ENCODE peak calls at places on chromosomes 4 and X, in seven cellular contexts. One of them, this sample, is unnamed. For H3K4me1, the result is how much of the 10 kb centered on the place peaks cover.

GRCh38 chr4:70768301-70768948 is 46.7 kb downstream of the RUFY3 start:
- DNase-seq in aorta: no peak
- DNase-seq in testis: no peak
- DNase-seq in endothelial cell of umbilical vein: peak
- DNase-seq in tibial artery: no peak
- DNase-seq in GM23248: peak
- DNase-seq in OCI-LY7: no peak
- DNase-seq in this sample: no peak

GRCh38 chrX:38881066-38881465 is 79.8 kb downstream of the MID1IP1 start:
- DNase-seq in aorta: no peak
- DNase-seq in testis: no peak
- DNase-seq in endothelial cell of umbilical vein: no peak
- DNase-seq in tibial artery: no peak
- DNase-seq in GM23248: no peak
- DNase-seq in OCI-LY7: no peak
- DNase-seq in this sample: no peak

GRCh38 chr4:38670061-38670894 is 6.3 kb downstream of the KLF3 start:
- DNase-seq in aorta: no peak
- DNase-seq in testis: no peak
- DNase-seq in endothelial cell of umbilical vein: peak
- DNase-seq in tibial artery: no peak
- DNase-seq in GM23248: no peak
- DNase-seq in OCI-LY7: no peak
- DNase-seq in this sample: no peak

GRCh38 chrX:105969487-105969886 is 69.0 kb downstream of the SERPINA7 start:
- DNase-seq in aorta: no peak
- DNase-seq in testis: no peak
- DNase-seq in endothelial cell of umbilical vein: no peak
- DNase-seq in tibial artery: no peak
- DNase-seq in GM23248: no peak
- DNase-seq in OCI-LY7: no peak
- DNase-seq in this sample: no peak

GRCh38 chrX:12548746-12549145 is 242.5 kb upstream of the PRPS2 start:
- DNase-seq in aorta: no peak
- DNase-seq in testis: peak
- DNase-seq in endothelial cell of umbilical vein: peak
- DNase-seq in tibial artery: no peak
- DNase-seq in GM23248: peak
- DNase-seq in OCI-LY7: peak
- DNase-seq in this sample: no peak

GRCh38 chrX:2589186-2590020 is 88.6 kb upstream of the DHRSX start:
- DNase-seq in aorta: peak
- DNase-seq in testis: no peak
- DNase-seq in endothelial cell of umbilical vein: no peak
- DNase-seq in tibial artery: peak
- DNase-seq in GM23248: peak
- DNase-seq in OCI-LY7: no peak
- DNase-seq in this sample: no peak

GRCh38 chr4:46886711-46887110 is 22.3 kb downstream of the COX7B2 start:
- DNase-seq in aorta: no peak
- DNase-seq in testis: no peak
- DNase-seq in endothelial cell of umbilical vein: peak
- DNase-seq in tibial artery: no peak
- DNase-seq in GM23248: peak
- DNase-seq in OCI-LY7: no peak
- DNase-seq in this sample: no peak

GRCh38 chrX:77447339-77448149 is at the start of gene FGF16:
- DNase-seq in aorta: peak
- DNase-seq in testis: no peak
- DNase-seq in endothelial cell of umbilical vein: peak
- DNase-seq in tibial artery: no peak
- DNase-seq in GM23248: no peak
- DNase-seq in OCI-LY7: no peak
- DNase-seq in this sample: no peak

GRCh38 chrX:112738347-112739033 is 58.8 kb upstream of the LHFPL1 start:
- DNase-seq in aorta: no peak
- DNase-seq in testis: no peak
- DNase-seq in endothelial cell of umbilical vein: no peak
- DNase-seq in tibial artery: no peak
- DNase-seq in GM23248: no peak
- DNase-seq in OCI-LY7: no peak
- DNase-seq in this sample: no peak

GRCh38 chr4:102625232-102625930 is 124.2 kb downstream of the NFKB1 start:
- DNase-seq in aorta: no peak
- DNase-seq in testis: no peak
- DNase-seq in endothelial cell of umbilical vein: peak
- DNase-seq in tibial artery: no peak
- DNase-seq in GM23248: peak
- DNase-seq in OCI-LY7: peak
- DNase-seq in this sample: peak

GRCh38 chr4:27084685-27085356 is 224.2 kb downstream of the STIM2 start:
- DNase-seq in aorta: peak
- DNase-seq in testis: peak
- DNase-seq in endothelial cell of umbilical vein: peak
- DNase-seq in tibial artery: no peak
- DNase-seq in GM23248: peak
- DNase-seq in OCI-LY7: no peak
- DNase-seq in this sample: no peak

GRCh38 chr4:27176400-27176799 is 315.8 kb downstream of the STIM2 start:
- DNase-seq in aorta: no peak
- DNase-seq in testis: peak
- DNase-seq in endothelial cell of umbilical vein: no peak
- DNase-seq in tibial artery: no peak
- DNase-seq in GM23248: peak
- DNase-seq in OCI-LY7: peak
- DNase-seq in this sample: no peak

GRCh38 chr4:186592450-186592849 is 37.1 kb upstream of the MTNR1A start:
- DNase-seq in aorta: no peak
- DNase-seq in testis: no peak
- DNase-seq in endothelial cell of umbilical vein: no peak
- DNase-seq in tibial artery: no peak
- DNase-seq in GM23248: no peak
- DNase-seq in OCI-LY7: no peak
- DNase-seq in this sample: no peak

GRCh38 chrX:120015145-120016067 is 62.1 kb downstream of the RHOXF2B start:
- DNase-seq in aorta: no peak
- DNase-seq in testis: no peak
- DNase-seq in endothelial cell of umbilical vein: no peak
- DNase-seq in tibial artery: no peak
- DNase-seq in GM23248: peak
- DNase-seq in OCI-LY7: no peak
- DNase-seq in this sample: no peak

GRCh38 chr4:168787801-168788200 is 222.3 kb downstream of the CBR4 start:
- DNase-seq in aorta: no peak
- DNase-seq in testis: no peak
- DNase-seq in endothelial cell of umbilical vein: no peak
- DNase-seq in tibial artery: no peak
- DNase-seq in GM23248: no peak
- DNase-seq in OCI-LY7: no peak
- DNase-seq in this sample: no peak

GRCh38 chrX:130118396-130118795 is 8.1 kb upstream of the ELF4 start:
- DNase-seq in aorta: no peak
- DNase-seq in testis: no peak
- DNase-seq in endothelial cell of umbilical vein: peak
- DNase-seq in tibial artery: no peak
- DNase-seq in GM23248: peak
- DNase-seq in OCI-LY7: no peak
- DNase-seq in this sample: no peak

GRCh38 chr4:107219681-107220080 is 183.6 kb upstream of the DKK2 start:
- DNase-seq in aorta: no peak
- DNase-seq in testis: no peak
- DNase-seq in endothelial cell of umbilical vein: no peak
- DNase-seq in tibial artery: no peak
- DNase-seq in GM23248: no peak
- DNase-seq in OCI-LY7: no peak
- DNase-seq in this sample: no peak

GRCh38 chr4:75036046-75036445 is 103.1 kb downstream of the PARM1 start:
- DNase-seq in aorta: no peak
- DNase-seq in testis: no peak
- DNase-seq in endothelial cell of umbilical vein: no peak
- DNase-seq in tibial artery: no peak
- DNase-seq in GM23248: no peak
- DNase-seq in OCI-LY7: no peak
- DNase-seq in this sample: no peak

GRCh38 chr4:153233761-153234371 is 29.6 kb downstream of the TRIM2 start:
- DNase-seq in aorta: no peak
- DNase-seq in testis: no peak
- DNase-seq in endothelial cell of umbilical vein: peak
- DNase-seq in tibial artery: no peak
- DNase-seq in GM23248: peak
- DNase-seq in OCI-LY7: no peak
- DNase-seq in this sample: no peak

GRCh38 chr4:135283934-135284333 is 1082.3 kb upstream of the PABPC4L start:
- DNase-seq in aorta: no peak
- DNase-seq in testis: no peak
- DNase-seq in endothelial cell of umbilical vein: no peak
- DNase-seq in tibial artery: no peak
- DNase-seq in GM23248: no peak
- DNase-seq in OCI-LY7: no peak
- DNase-seq in this sample: no peak

GRCh38 chr4:55634417-55635128 is 1.5 kb downstream of the NMU start:
- DNase-seq in aorta: no peak
- DNase-seq in testis: no peak
- DNase-seq in endothelial cell of umbilical vein: no peak
- DNase-seq in tibial artery: no peak
- DNase-seq in GM23248: no peak
- DNase-seq in OCI-LY7: no peak
- DNase-seq in this sample: no peak

GRCh38 chr4:58214376-58214775 is 1104.2 kb upstream of the IGFBP7 start:
- DNase-seq in aorta: no peak
- DNase-seq in testis: no peak
- DNase-seq in endothelial cell of umbilical vein: no peak
- DNase-seq in tibial artery: no peak
- DNase-seq in GM23248: no peak
- DNase-seq in OCI-LY7: no peak
- DNase-seq in this sample: no peak

GRCh38 chr4:81599646-81600231 is 128.0 kb upstream of the RASGEF1B start:
- DNase-seq in aorta: no peak
- DNase-seq in testis: no peak
- DNase-seq in endothelial cell of umbilical vein: no peak
- DNase-seq in tibial artery: no peak
- DNase-seq in GM23248: no peak
- DNase-seq in OCI-LY7: no peak
- DNase-seq in this sample: no peak

GRCh38 chr4:85573270-85573669 is 98.3 kb downstream of the ARHGAP24 start:
- DNase-seq in aorta: no peak
- DNase-seq in testis: no peak
- DNase-seq in endothelial cell of umbilical vein: no peak
- DNase-seq in tibial artery: no peak
- DNase-seq in GM23248: peak
- DNase-seq in OCI-LY7: no peak
- DNase-seq in this sample: no peak

GRCh38 chr4:147760695-147761094 is 28.8 kb downstream of the ARHGAP10 start:
- DNase-seq in aorta: peak
- DNase-seq in testis: peak
- DNase-seq in endothelial cell of umbilical vein: no peak
- DNase-seq in tibial artery: peak
- DNase-seq in GM23248: no peak
- DNase-seq in OCI-LY7: no peak
- DNase-seq in this sample: no peak

GRCh38 chr4:24753519-24753918 is 41.9 kb upstream of the SOD3 start:
- DNase-seq in aorta: no peak
- DNase-seq in testis: no peak
- DNase-seq in endothelial cell of umbilical vein: no peak
- DNase-seq in tibial artery: no peak
- DNase-seq in GM23248: peak
- DNase-seq in OCI-LY7: no peak
- DNase-seq in this sample: no peak

GRCh38 chr4:8220661-8221446 is 21.8 kb downstream of the SH3TC1 start:
- DNase-seq in aorta: no peak
- DNase-seq in testis: no peak
- DNase-seq in endothelial cell of umbilical vein: no peak
- DNase-seq in tibial artery: no peak
- DNase-seq in GM23248: no peak
- DNase-seq in OCI-LY7: no peak
- DNase-seq in this sample: no peak
- H3K27ac ChIP-seq in aorta: no peak
- H3K27ac ChIP-seq in testis: no peak
- H3K27ac ChIP-seq in endothelial cell of umbilical vein: no peak
- H3K27ac ChIP-seq in tibial artery: no peak
- H3K27ac ChIP-seq in GM23248: no peak
- H3K27ac ChIP-seq in OCI-LY7: no peak
- H3K27ac ChIP-seq in this sample: peak

GRCh38 chr4:78645853-78646757 is 94.5 kb downstream of the ANXA3 start:
- DNase-seq in aorta: peak
- DNase-seq in testis: peak
- DNase-seq in endothelial cell of umbilical vein: peak
- DNase-seq in tibial artery: peak
- DNase-seq in GM23248: peak
- DNase-seq in OCI-LY7: no peak
- DNase-seq in this sample: no peak
- H3K4me1 ChIP-seq in aorta: under half
- H3K4me1 ChIP-seq in testis: under half
- H3K4me1 ChIP-seq in endothelial cell of umbilical vein: under half
- H3K4me1 ChIP-seq in tibial artery: under half
- H3K4me1 ChIP-seq in GM23248: under half
- H3K4me1 ChIP-seq in OCI-LY7: under half
- H3K4me1 ChIP-seq in this sample: under half

GRCh38 chr4:4416981-4417380 is 30.1 kb downstream of the NSG1 start:
- DNase-seq in aorta: peak
- DNase-seq in testis: peak
- DNase-seq in endothelial cell of umbilical vein: no peak
- DNase-seq in tibial artery: no peak
- DNase-seq in GM23248: no peak
- DNase-seq in OCI-LY7: no peak
- DNase-seq in this sample: no peak

GRCh38 chr4:4420421-4420820 is 33.5 kb downstream of the NSG1 start:
- DNase-seq in aorta: peak
- DNase-seq in testis: no peak
- DNase-seq in endothelial cell of umbilical vein: no peak
- DNase-seq in tibial artery: no peak
- DNase-seq in GM23248: no peak
- DNase-seq in OCI-LY7: no peak
- DNase-seq in this sample: no peak

GRCh38 chr4:4419896-4420295 is 33.0 kb downstream of the NSG1 start:
- DNase-seq in aorta: peak
- DNase-seq in testis: no peak
- DNase-seq in endothelial cell of umbilical vein: no peak
- DNase-seq in tibial artery: no peak
- DNase-seq in GM23248: no peak
- DNase-seq in OCI-LY7: no peak
- DNase-seq in this sample: no peak

GRCh38 chr4:4417886-4418285 is 31.0 kb downstream of the NSG1 start:
- DNase-seq in aorta: peak
- DNase-seq in testis: peak
- DNase-seq in endothelial cell of umbilical vein: no peak
- DNase-seq in tibial artery: no peak
- DNase-seq in GM23248: no peak
- DNase-seq in OCI-LY7: no peak
- DNase-seq in this sample: no peak

GRCh38 chr4:4418676-4419370 is 31.9 kb downstream of the NSG1 start:
- DNase-seq in aorta: peak
- DNase-seq in testis: peak
- DNase-seq in endothelial cell of umbilical vein: no peak
- DNase-seq in tibial artery: no peak
- DNase-seq in GM23248: no peak
- DNase-seq in OCI-LY7: no peak
- DNase-seq in this sample: no peak
- H3K27ac ChIP-seq in aorta: no peak
- H3K27ac ChIP-seq in testis: no peak
- H3K27ac ChIP-seq in endothelial cell of umbilical vein: no peak
- H3K27ac ChIP-seq in tibial artery: no peak
- H3K27ac ChIP-seq in GM23248: no peak
- H3K27ac ChIP-seq in OCI-LY7: no peak
- H3K27ac ChIP-seq in this sample: no peak

GRCh38 chr4:40204507-40205258 is 7.9 kb downstream of the RHOH start:
- DNase-seq in aorta: no peak
- DNase-seq in testis: no peak
- DNase-seq in endothelial cell of umbilical vein: no peak
- DNase-seq in tibial artery: no peak
- DNase-seq in GM23248: no peak
- DNase-seq in OCI-LY7: peak
- DNase-seq in this sample: no peak
- H3K4me1 ChIP-seq in aorta: under half
- H3K4me1 ChIP-seq in testis: under half
- H3K4me1 ChIP-seq in endothelial cell of umbilical vein: under half
- H3K4me1 ChIP-seq in tibial artery: under half
- H3K4me1 ChIP-seq in GM23248: under half
- H3K4me1 ChIP-seq in OCI-LY7: half or more
- H3K4me1 ChIP-seq in this sample: under half